ENCODE peak calls at places on chromosomes 1 and 21, in four cellular contexts. O is AG08395, Q is AG04450, G is T-cell. A is an unnamed sample.

GRCh38 chr1:172095831-172096230 is 254.5 kb downstream of the DNM3 start:
- DNase-seq in O (no peak), Q (no peak), G (no peak), A (no peak)

GRCh38 chr1:156748670-156749428 is 2.6 kb downstream of the HDGF start:
- DNase-seq in O (peak; percentile 12), Q (no peak), G (no peak), A (peak; percentile 38)

GRCh38 chr1:182279724-182280506 is 111.7 kb downstream of the GLUL start:
- DNase-seq in O (peak; percentile 20), Q (no peak), G (no peak), A (no peak)

GRCh38 chr1:31936966-31937299 is 1.2 kb downstream of the PTP4A2 start:
- DNase-seq in O (no peak), Q (no peak), G (no peak), A (no peak)

GRCh38 chr21:16624468-16625102 is 888.3 kb upstream of the CXADR start:
- DNase-seq in O (no peak), Q (no peak), G (no peak), A (no peak)

GRCh38 chr1:113192242-113192641 is 119.2 kb downstream of the LRIG2 start:
- DNase-seq in O (no peak), Q (no peak), G (no peak), A (no peak)

GRCh38 chr1:75469586-75470173 is 141.2 kb downstream of the SLC44A5 start:
- DNase-seq in O (no peak), Q (no peak), G (no peak), A (no peak)

GRCh38 chr1:203672354-203672753 is 45.7 kb downstream of the ATP2B4 start:
- DNase-seq in O (peak; percentile 54), Q (peak; percentile 67), G (peak; percentile 45), A (peak; percentile 42)

GRCh38 chr1:25090707-25091422 is 141.4 kb downstream of the SYF2 start:
- DNase-seq in O (no peak), Q (no peak), G (no peak), A (no peak)

GRCh38 chr21:41684381-41685245 is 82.2 kb downstream of the RIPK4 start:
- DNase-seq in O (peak; percentile 51), Q (peak; percentile 13), G (no peak), A (peak; percentile 64)

GRCh38 chr1:53172751-53173498 is 23.7 kb upstream of the CPT2 start:
- DNase-seq in O (peak; percentile 83), Q (no peak), G (no peak), A (peak; percentile 77)

GRCh38 chr1:151281225-151281968 is 702 bp upstream of the ZNF687 start:
- DNase-seq in O (peak; percentile 96), Q (peak; percentile 93), G (peak; percentile 90), A (peak; percentile 95)

GRCh38 chr1:9413143-9413876 is 120.6 kb downstream of the SPSB1 start:
- DNase-seq in O (peak; percentile 93), Q (peak; percentile 78), G (peak; percentile 14), A (peak; percentile 90)

GRCh38 chr1:186304982-186305949 is 69.8 kb downstream of the TPR start:
- DNase-seq in O (peak; percentile 44), Q (no peak), G (no peak), A (peak; percentile 57)

GRCh38 chr1:14913475-14914155 is 239.9 kb upstream of the TMEM51 start:
- DNase-seq in O (no peak), Q (no peak), G (no peak), A (no peak)

GRCh38 chr1:56710646-56711045 is 65.5 kb downstream of the PRKAA2 start:
- DNase-seq in O (peak; percentile 46), Q (peak; percentile 53), G (no peak), A (peak; percentile 50)

GRCh38 chr1:55051621-55052020 is 12.3 kb downstream of the PCSK9 start:
- DNase-seq in O (no peak), Q (no peak), G (no peak), A (no peak)

GRCh38 chr21:45004481-45005263 is 64.8 kb downstream of the SLX9 start:
- DNase-seq in O (no peak), Q (no peak), G (no peak), A (no peak)

GRCh38 chr1:94694234-94694915 is 125.8 kb upstream of the SLC44A3 start:
- DNase-seq in O (no peak), Q (no peak), G (no peak), A (no peak)

GRCh38 chr21:46667735-46668380 is 32.4 kb downstream of the PRMT2 start:
- DNase-seq in O (peak; percentile 17), Q (no peak), G (no peak), A (peak; percentile 52)

GRCh38 chr1:62784509-62785365 is 805 bp downstream of the ATG4C start:
- DNase-seq in O (peak; percentile 41), Q (no peak), G (no peak), A (peak; percentile 39)

GRCh38 chr1:52677407-52677806 is 20.7 kb downstream of the COA7 start:
- DNase-seq in O (no peak), Q (no peak), G (no peak), A (no peak)

GRCh38 chr1:25799758-25800537 is at the start of gene SELENON:
- DNase-seq in O (peak; percentile 75), Q (no peak), G (no peak), A (peak; percentile 94)

GRCh38 chr1:9278585-9279153 is 14.0 kb upstream of the SPSB1 start:
- DNase-seq in O (no peak), Q (no peak), G (no peak), A (no peak)

GRCh38 chr21:42835211-42835610 is 44.1 kb downstream of the WDR4 start:
- DNase-seq in O (no peak), Q (no peak), G (no peak), A (no peak)

GRCh38 chr1:201455098-201455497 is 13.9 kb downstream of the PHLDA3 start:
- DNase-seq in O (no peak), Q (no peak), G (no peak), A (no peak)

GRCh38 chr1:68120136-68120791 is 69.8 kb upstream of the DIRAS3 start:
- DNase-seq in O (peak; percentile 77), Q (peak; percentile 74), G (no peak), A (peak; percentile 82)

GRCh38 chr21:43303240-43304178 is 123.4 kb downstream of the SIK1 start:
- DNase-seq in O (no peak), Q (no peak), G (no peak), A (no peak)

GRCh38 chr1:214513394-214513793 is 38.0 kb downstream of the PTPN14 start:
- DNase-seq in O (no peak), Q (no peak), G (no peak), A (no peak)